ENCODE peak calls at places on chromosomes 7 and 10, in ten cellular contexts. D is Calu3; A is globus pallidus; R is NCI-H2227 treated with DMSO at 0.1 percent for 48 hours; E is HCT116; V is NCI-H1092; Y is GM12892; I is WERI-Rb-1; K is stimulated activated CD4-positive, alpha-beta T cell treated with anti-CD3 and anti-CD28 coated beads, Interleukin-12 subunit alpha, Interleukin-12 subunit beta, amount 100 ng/mL, for 48 hours; P is activated T-cell treated with anti-CD3 and anti-CD28 coated beads for 24 hours. H is an unnamed sample.

GRCh38 chr7:158782638-158783490 is 46.4 kb downstream of the ESYT2 start:
- DNase-seq in A (no peak), E (no peak), R (no peak), I (no peak), K (no peak), V (no peak), Y (no peak), P (no peak), D (peak), H (peak)

GRCh38 chr7:114917211-114917839 is 4.6 kb upstream of the MDFIC start:
- DNase-seq in I (no peak), P (no peak), Y (no peak), E (no peak), R (no peak), D (no peak), A (no peak), K (no peak), V (no peak), H (no peak)

GRCh38 chr10:91381562-91381923 is 28.6 kb upstream of the HECTD2 start:
- DNase-seq in I (no peak), Y (no peak), A (peak), V (no peak), D (no peak), E (no peak), K (no peak), R (no peak), P (no peak), H (no peak)

GRCh38 chr10:17022399-17022798 is 107.2 kb downstream of the CUBN start:
- DNase-seq in R (no peak), V (peak), K (no peak), A (no peak), E (no peak), D (no peak), I (peak), P (no peak), Y (no peak), H (no peak)

GRCh38 chr7:154910977-154911376 is 91.9 kb downstream of the PAXIP1 start:
- DNase-seq in K (no peak), P (no peak), Y (no peak), D (no peak), E (no peak), R (no peak), I (no peak), A (no peak), V (no peak), H (no peak)

GRCh38 chr7:118573065-118573464 is 348.6 kb downstream of the ANKRD7 start:
- DNase-seq in R (peak), Y (no peak), A (peak), P (no peak), E (no peak), D (no peak), K (no peak), V (peak), I (peak), H (peak)

GRCh38 chr10:118922226-118922625 is 107.3 kb upstream of the NANOS1 start:
- DNase-seq in P (no peak), R (no peak), A (no peak), K (no peak), V (no peak), Y (no peak), E (no peak), I (no peak), D (no peak), H (no peak)

GRCh38 chr10:110822708-110823291 is 48.9 kb upstream of the PDCD4 start:
- DNase-seq in Y (no peak), R (peak), A (no peak), I (no peak), E (no peak), V (no peak), K (no peak), D (no peak), P (no peak), H (peak)

GRCh38 chr10:86255405-86256251 is 111.0 kb downstream of the GRID1 start:
- DNase-seq in V (no peak), P (no peak), E (no peak), D (no peak), K (no peak), R (no peak), I (no peak), Y (no peak), A (no peak), H (no peak)

GRCh38 chr10:126561499-126562208 is 108.8 kb downstream of the C10orf90 start:
- DNase-seq in Y (no peak), A (peak), I (no peak), K (no peak), V (no peak), E (no peak), R (peak), D (no peak), P (no peak), H (peak)

GRCh38 chr10:130438861-130439260 is 302.7 kb downstream of the GLRX3 start:
- DNase-seq in D (no peak), Y (no peak), K (no peak), I (no peak), E (no peak), V (no peak), A (no peak), P (no peak), R (no peak), H (no peak)

GRCh38 chr10:128062837-128063563 is 63.2 kb downstream of the MKI67 start:
- DNase-seq in Y (no peak), P (no peak), D (no peak), K (no peak), R (no peak), V (no peak), E (no peak), I (no peak), A (peak), H (no peak)

GRCh38 chr7:28389504-28390385 is 22.6 kb upstream of the CREB5 start:
- DNase-seq in I (no peak), K (no peak), R (peak), P (no peak), E (peak), D (peak), V (peak), Y (no peak), A (peak), H (peak)

GRCh38 chr7:112930787-112931186 is 140.6 kb upstream of the TMEM168 start:
- DNase-seq in Y (no peak), I (no peak), K (no peak), V (no peak), A (peak), D (peak), P (no peak), R (no peak), E (no peak), H (no peak)

GRCh38 chr10:8800426-8800825 is 745.9 kb downstream of the GATA3 start:
- DNase-seq in Y (no peak), V (no peak), K (no peak), D (no peak), E (no peak), P (no peak), R (no peak), A (no peak), I (no peak), H (no peak)

GRCh38 chr7:143305423-143306070 is 10.4 kb upstream of the CLCN1 start:
- DNase-seq in A (peak), R (peak), E (peak), I (peak), K (peak), Y (no peak), P (peak), D (peak), V (no peak), H (no peak)

GRCh38 chr7:129825005-129825553 is 127.7 kb downstream of the UBE2H start:
- DNase-seq in Y (peak), K (peak), E (peak), I (peak), D (peak), V (peak), A (peak), R (peak), P (peak), H (peak)

GRCh38 chr7:131159961-131160361 is 167.7 kb upstream of the MKLN1 start:
- DNase-seq in R (no peak), D (no peak), V (no peak), Y (no peak), K (no peak), E (no peak), A (peak), P (no peak), I (no peak), H (peak)

GRCh38 chr7:110960811-110961210 is 130.1 kb upstream of the LRRN3 start:
- DNase-seq in V (no peak), P (no peak), E (no peak), K (no peak), D (no peak), A (no peak), I (no peak), Y (no peak), R (no peak), H (no peak)

GRCh38 chr10:97538401-97538800 is 34.2 kb upstream of the ANKRD2 start:
- DNase-seq in R (no peak), V (no peak), P (no peak), I (no peak), K (no peak), A (peak), D (no peak), Y (no peak), E (no peak), H (no peak)

GRCh38 chr10:12201543-12201942 is 5.6 kb downstream of the CDC123 start:
- DNase-seq in D (no peak), V (no peak), I (no peak), P (no peak), A (no peak), K (no peak), R (no peak), Y (no peak), E (no peak), H (no peak)

GRCh38 chr7:131607291-131608111 is 51.1 kb upstream of the PODXL start:
- DNase-seq in D (no peak), R (no peak), P (no peak), K (no peak), V (no peak), A (peak), I (no peak), Y (no peak), E (no peak), H (no peak)

GRCh38 chr7:38704751-38705150 is 73.6 kb upstream of the AMPH start:
- DNase-seq in I (no peak), A (no peak), V (no peak), D (no peak), P (no peak), R (no peak), Y (no peak), E (no peak), K (no peak), H (no peak)

GRCh38 chr10:57320416-57320815 is 947.3 kb downstream of the IPMK start:
- DNase-seq in A (no peak), R (no peak), I (no peak), D (no peak), E (no peak), P (no peak), Y (no peak), V (no peak), K (no peak), H (peak)

GRCh38 chr10:70891636-70892035 is 3.3 kb upstream of the PCBD1 start:
- DNase-seq in K (no peak), P (no peak), R (no peak), E (no peak), Y (no peak), I (no peak), A (no peak), D (no peak), V (no peak), H (no peak)

GRCh38 chr7:158710651-158711102 is 6.1 kb upstream of the NCAPG2 start:
- DNase-seq in P (no peak), D (no peak), V (no peak), Y (no peak), K (no peak), R (no peak), I (no peak), A (no peak), E (no peak), H (no peak)

GRCh38 chr7:25519962-25520562 is 291.8 kb upstream of the NPVF start:
- DNase-seq in E (no peak), R (peak), A (no peak), D (no peak), P (no peak), Y (no peak), K (no peak), V (peak), I (no peak), H (no peak)

GRCh38 chr10:132899054-132899750 is 43.2 kb downstream of the CFAP46 start:
- DNase-seq in V (no peak), A (no peak), K (no peak), I (peak), Y (no peak), P (no peak), E (no peak), R (no peak), D (no peak), H (no peak)

GRCh38 chr10:115093776-115094361 is 704 bp downstream of the ATRNL1 start:
- DNase-seq in K (no peak), E (no peak), Y (peak), D (peak), I (peak), P (no peak), V (no peak), A (no peak), R (peak), H (peak)

GRCh38 chr10:93406367-93407145 is 75.6 kb downstream of the MYOF start:
- DNase-seq in V (no peak), K (no peak), Y (no peak), D (no peak), R (no peak), E (no peak), I (no peak), A (no peak), P (no peak), H (peak)

GRCh38 chr10:70743879-70744278 is 41.3 kb downstream of the TBATA start:
- DNase-seq in Y (no peak), P (no peak), I (no peak), E (no peak), R (no peak), D (no peak), V (no peak), A (no peak), K (no peak), H (no peak)

GRCh38 chr10:98344589-98345038 is 70.4 kb downstream of the PYROXD2 start:
- DNase-seq in D (no peak), V (no peak), A (no peak), P (no peak), K (no peak), E (no peak), I (no peak), R (no peak), Y (no peak), H (no peak)

GRCh38 chr10:3036605-3037004 is 30.7 kb upstream of the PFKP start:
- DNase-seq in I (no peak), D (no peak), E (no peak), Y (no peak), R (no peak), A (no peak), V (no peak), P (no peak), K (no peak), H (no peak)

GRCh38 chr7:73960548-73960947 is 67.4 kb upstream of the ELN start:
- DNase-seq in V (no peak), Y (no peak), R (no peak), K (no peak), P (no peak), A (no peak), D (peak), E (no peak), I (no peak), H (no peak)

GRCh38 chr7:28958235-28958945 is at the start of gene TRIL:
- DNase-seq in R (peak), D (no peak), P (no peak), A (peak), K (no peak), I (peak), V (peak), Y (peak), E (no peak), H (peak)

GRCh38 chr10:124381011-124381591 is 37.6 kb downstream of the OAT start:
- DNase-seq in R (no peak), Y (no peak), A (no peak), E (no peak), K (no peak), V (no peak), I (no peak), D (no peak), P (no peak), H (no peak)

GRCh38 chr7:8205572-8205971 is 56.4 kb downstream of the ICA1 start:
- DNase-seq in V (no peak), P (no peak), A (no peak), I (no peak), D (no peak), Y (no peak), E (no peak), R (no peak), K (no peak), H (no peak)

GRCh38 chr10:62482581-62482980 is 108.4 kb downstream of the ZNF365 start:
- DNase-seq in K (no peak), D (no peak), V (no peak), E (no peak), Y (no peak), P (no peak), R (no peak), I (no peak), A (no peak), H (no peak)

GRCh38 chr7:109637428-109637827 is 1067.8 kb downstream of the DNAJB9 start:
- DNase-seq in Y (no peak), D (no peak), K (no peak), I (no peak), V (no peak), P (no peak), A (no peak), E (no peak), R (no peak), H (no peak)